ENCODE peak calls at places on chromosome 16, in four cellular contexts. J, F, O and W are unnamed samples.

GRCh38 chr16:87604572-87605135 is 2.3 kb downstream of the JPH3 start:
- DNase-seq in J (no peak), F (no peak), O (no peak), W (no peak)

GRCh38 chr16:57994361-57994760 is 6.1 kb downstream of the ZNF319 start:
- DNase-seq in J (no peak), F (no peak), O (no peak), W (no peak)

GRCh38 chr16:77399066-77399465 is 35.8 kb downstream of the ADAMTS18 start:
- DNase-seq in J (no peak), F (no peak), O (no peak), W (no peak)

GRCh38 chr16:2937170-2937569 is 25.4 kb downstream of the FLYWCH1 start:
- DNase-seq in J (no peak), F (no peak), O (no peak), W (no peak)

GRCh38 chr16:86946396-86946795 is 368.0 kb downstream of the FOXL1 start:
- DNase-seq in J (no peak), F (no peak), O (no peak), W (peak; percentile 32)

GRCh38 chr16:14186007-14186953 is 115.2 kb downstream of the MRTFB start:
- DNase-seq in J (no peak), F (peak; percentile 24), O (peak; percentile 74), W (peak; percentile 81)

GRCh38 chr16:51267676-51268075 is 116.6 kb upstream of the SALL1 start:
- DNase-seq in J (no peak), F (no peak), O (no peak), W (no peak)

GRCh38 chr16:3954411-3954921 is 74.0 kb upstream of the CREBBP start:
- DNase-seq in J (no peak), F (no peak), O (no peak), W (peak; percentile 26)

GRCh38 chr16:15647615-15648014 is 2.4 kb upstream of the NDE1 start:
- DNase-seq in J (no peak), F (no peak), O (no peak), W (no peak)

GRCh38 chr16:68288252-68288650 is 22.5 kb downstream of the SLC7A6OS start:
- DNase-seq in J (no peak), F (no peak), O (no peak), W (no peak)

GRCh38 chr16:83928341-83929055 is 24.5 kb upstream of the OSGIN1 start:
- DNase-seq in J (no peak), F (peak; percentile 4), O (no peak), W (peak; percentile 73)

GRCh38 chr16:85202631-85203461 is 90.6 kb upstream of the CIBAR2 start:
- DNase-seq in J (peak; percentile 97), F (peak; percentile 88), O (peak; percentile 83), W (peak; percentile 96)

GRCh38 chr16:49312389-49312990 is 30.9 kb upstream of the CBLN1 start:
- DNase-seq in J (no peak), F (no peak), O (peak; percentile 38), W (no peak)

GRCh38 chr16:80899804-80900592 is 95.6 kb upstream of the CDYL2 start:
- DNase-seq in J (peak; percentile 91), F (peak; percentile 67), O (no peak), W (peak; percentile 99)

GRCh38 chr16:2964416-2965223 is 545 bp downstream of the KREMEN2 start:
- DNase-seq in J (no peak), F (no peak), O (peak; percentile 96), W (no peak)

GRCh38 chr16:15777533-15778203 is 79.2 kb downstream of the MYH11 start:
- DNase-seq in J (no peak), F (no peak), O (peak; percentile 75), W (peak; percentile 73)

GRCh38 chr16:1706386-1707192 is 594 bp downstream of the MAPK8IP3 start:
- DNase-seq in J (no peak), F (no peak), O (peak; percentile 44), W (peak; percentile 33)

GRCh38 chr16:46688101-46688656 is 799 bp downstream of the VPS35 start:
- DNase-seq in J (no peak), F (no peak), O (no peak), W (peak; percentile 47)

GRCh38 chr16:84810518-84811273 is 9.1 kb upstream of the CRISPLD2 start:
- DNase-seq in J (no peak), F (peak; percentile 52), O (no peak), W (peak; percentile 86)

GRCh38 chr16:22402191-22402590 is 27.8 kb upstream of the CDR2 start:
- DNase-seq in J (no peak), F (no peak), O (no peak), W (peak; percentile 57)

GRCh38 chr16:51938861-51939260 is 608.1 kb downstream of the TOX3 start:
- DNase-seq in J (no peak), F (no peak), O (no peak), W (no peak)

GRCh38 chr16:82655720-82656500 is 29.1 kb downstream of the CDH13 start:
- DNase-seq in J (no peak), F (no peak), O (no peak), W (no peak)

GRCh38 chr16:71421911-71422310 is 19.9 kb downstream of the TLE7 start:
- DNase-seq in J (no peak), F (no peak), O (peak; percentile 49), W (no peak)

GRCh38 chr16:80938035-80938927 is 68.4 kb downstream of the CMC2 start:
- DNase-seq in J (peak; percentile 35), F (peak; percentile 56), O (peak; percentile 94), W (peak; percentile 98)

GRCh38 chr16:30967795-30968194 is 10.2 kb downstream of the SETD1A start:
- DNase-seq in J (no peak), F (no peak), O (no peak), W (no peak)

GRCh38 chr16:4900750-4901149 is 36.2 kb downstream of the PPL start:
- DNase-seq in J (no peak), F (no peak), O (no peak), W (no peak)

GRCh38 chr16:46573008-46573833 is 48.0 kb downstream of the SHCBP1 start:
- DNase-seq in J (no peak), F (no peak), O (no peak), W (peak; percentile 5)

GRCh38 chr16:25006504-25007055 is 8.6 kb downstream of the ARHGAP17 start:
- DNase-seq in J (no peak), F (no peak), O (no peak), W (peak; percentile 73)

DNA sequence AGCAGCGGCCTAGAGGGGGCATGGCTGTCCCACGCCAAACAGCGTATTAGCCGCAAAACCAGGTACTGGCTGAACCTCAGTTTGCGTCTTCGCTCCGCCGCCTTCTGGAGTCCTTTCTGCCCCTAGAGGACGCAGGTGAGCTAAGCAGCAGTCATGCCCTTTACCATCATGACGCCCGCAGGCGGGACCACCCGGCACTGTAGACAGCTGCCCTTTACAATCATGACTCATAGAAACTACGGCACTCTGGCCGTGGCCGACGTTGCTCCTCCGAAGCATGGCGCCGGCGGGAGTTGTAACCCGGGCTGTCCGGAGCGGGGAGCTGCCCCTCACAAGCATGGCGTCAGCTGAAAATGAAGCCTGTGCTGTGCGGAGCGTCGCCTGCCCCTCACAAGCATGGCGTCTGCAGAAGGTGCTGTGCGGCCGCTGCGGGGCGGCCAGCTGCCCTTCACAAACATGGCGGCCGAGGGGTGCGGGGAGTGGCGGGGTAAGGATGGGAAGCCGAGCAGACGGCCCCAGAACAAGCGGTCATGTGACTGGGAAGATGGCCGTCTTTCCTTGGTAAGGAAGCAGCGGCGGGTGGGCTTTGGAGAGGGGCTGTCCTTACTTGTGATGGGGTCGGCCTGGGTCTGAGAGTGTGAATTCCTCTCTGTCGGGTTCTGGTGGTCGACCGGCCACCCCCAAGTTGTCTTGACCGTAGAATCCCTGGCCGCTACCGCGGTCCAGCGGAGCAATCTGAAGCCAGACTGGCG is at the start of gene VPS35L:
- DNase-seq in J (peak; percentile 98), F (peak; percentile 99), O (peak; percentile 99), W (peak; percentile 99)
- TF ChIP-seq CTCF in J (peak; percentile 51), F (peak; percentile 80), O (peak; percentile 72), W (peak; percentile 74)

DNA sequence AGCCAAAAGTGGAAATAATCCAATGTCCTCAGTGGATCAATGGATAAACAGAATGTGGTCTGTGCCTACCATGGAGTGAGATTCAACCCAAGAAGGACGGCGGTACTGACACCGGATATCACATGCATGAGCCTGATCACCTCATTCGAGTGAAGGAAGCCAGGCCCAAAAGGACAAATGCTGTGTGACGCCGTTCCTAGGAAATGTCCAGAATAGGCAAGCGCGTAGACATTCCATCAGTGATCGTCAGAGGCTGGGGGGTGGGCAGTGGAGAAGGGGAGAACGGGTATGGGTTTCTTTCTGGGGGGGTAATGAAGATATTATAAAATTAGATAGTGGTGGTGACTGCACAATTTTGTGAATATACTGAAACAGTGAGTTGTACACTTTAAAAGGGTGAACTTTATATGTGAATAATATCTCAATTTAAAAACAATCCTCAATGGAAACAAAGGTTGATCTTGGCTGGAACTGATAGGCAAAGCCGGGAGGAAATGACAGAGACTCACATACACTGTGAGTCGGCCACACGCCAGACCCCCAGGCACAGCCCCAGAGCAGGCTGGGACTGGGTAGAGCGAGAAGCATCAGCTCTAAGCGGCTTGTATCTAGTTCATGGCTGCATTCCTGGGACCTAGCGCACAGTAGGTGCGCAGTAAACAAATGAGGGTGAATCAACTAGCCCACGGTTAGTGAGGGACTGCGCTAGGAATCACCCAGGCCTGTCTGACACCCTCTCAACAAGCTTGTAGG is 3.5 kb downstream of the DBNDD1 start:
- DNase-seq in J (no peak), F (no peak), O (no peak), W (no peak)
- H3K4me3 ChIP-seq in J (no peak overlapping the region), F (no peak overlapping the region), O (no peak overlapping the region), W (no peak overlapping the region)

GRCh38 chr16:64453643-64454042 is 668.2 kb downstream of the CDH11 start:
- DNase-seq in J (no peak), F (no peak), O (no peak), W (no peak)

GRCh38 chr16:64459821-64460220 is 662.0 kb downstream of the CDH11 start:
- DNase-seq in J (peak; percentile 15), F (no peak), O (no peak), W (peak; percentile 76)

GRCh38 chr16:64452446-64452845 is 669.4 kb downstream of the CDH11 start:
- DNase-seq in J (no peak), F (no peak), O (no peak), W (peak; percentile 12)

GRCh38 chr16:64459402-64459801 is 662.5 kb downstream of the CDH11 start:
- DNase-seq in J (no peak), F (no peak), O (no peak), W (no peak)

DNA sequence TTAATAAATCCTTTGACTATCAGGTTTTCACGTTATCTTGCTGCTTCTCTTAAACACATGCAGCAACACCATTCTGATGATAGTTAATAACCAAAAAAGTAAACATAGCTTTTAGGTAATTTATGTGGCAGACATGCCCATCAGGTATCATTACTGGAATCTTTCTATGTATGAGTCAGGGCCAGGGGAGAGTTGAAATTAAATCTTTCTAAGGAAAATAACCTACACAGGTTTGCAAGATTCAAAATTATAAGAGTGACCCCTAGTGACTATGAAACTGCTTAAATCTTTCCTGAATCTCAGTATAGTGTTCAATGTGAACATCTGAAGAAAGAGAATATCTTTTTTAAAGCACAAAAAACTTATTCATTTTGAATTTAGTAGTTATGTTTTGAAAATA is 666.6 kb downstream of the CDH11 start:
- DNase-seq in J (no peak), F (no peak), O (no peak), W (peak; percentile 69)
- TF ChIP-seq CTCF in J (no peak), F (peak; percentile 8), O (no peak), W (peak; percentile 26)

GRCh38 chr16:75535901-75536300 is at the start of gene CHST5:
- DNase-seq in J (no peak), F (no peak), O (no peak), W (no peak)
- H3K4me3 ChIP-seq in J (no peak within 1 kb of the TSS), F (no peak within 1 kb of the TSS), O (no peak within 1 kb of the TSS), W (no peak within 1 kb of the TSS)